ENCODE peak calls at places on chromosomes 2 and 18, in five cellular contexts. Y is CD8-positive, alpha-beta T cell; D is astrocyte; P is gastrocnemius medialis; U is heart left ventricle. X is an unnamed sample. For H3K4me1, the result is how much of the 10 kb centered on the place peaks cover.

GRCh38 chr18:58789856-58790255 is 74.8 kb upstream of the ZNF532 start:
- DNase-seq in Y (no peak), D (no peak), P (no peak), U (peak), X (no peak)

GRCh38 chr18:31275722-31276463 is 42.1 kb upstream of the DSG1 start:
- DNase-seq in Y (no peak), D (peak), P (no peak), U (no peak), X (no peak)

GRCh38 chr2:12284487-12284886 is 432.2 kb upstream of the TRIB2 start:
- DNase-seq in Y (no peak), D (peak), P (no peak), U (no peak), X (no peak)

GRCh38 chr2:230413465-230413864 is 2.5 kb upstream of the SP100 start:
- DNase-seq in Y (no peak), D (no peak), P (no peak), U (no peak), X (no peak)

GRCh38 chr18:76972241-76972640 is 149.9 kb downstream of the ZNF236 start:
- DNase-seq in Y (no peak), D (no peak), P (no peak), U (no peak), X (no peak)

GRCh38 chr2:8548065-8548870 is 133.6 kb upstream of the ID2 start:
- DNase-seq in Y (no peak), D (no peak), P (no peak), U (no peak), X (no peak)

GRCh38 chr2:132670104-132670960 is at the start of gene LYPD1:
- DNase-seq in Y (no peak), D (no peak), P (no peak), U (peak), X (no peak)

GRCh38 chr18:57440331-57441101 is 5.3 kb downstream of the ONECUT2 start:
- DNase-seq in Y (no peak), D (no peak), P (no peak), U (no peak), X (no peak)

GRCh38 chr18:62586148-62586774 is 63.4 kb downstream of the ZCCHC2 start:
- DNase-seq in Y (no peak), D (peak), P (peak), U (peak), X (peak)

GRCh38 chr2:237060518-237061312 is 25.0 kb upstream of the COPS8 start:
- DNase-seq in Y (no peak), D (peak), P (no peak), U (peak), X (peak)

GRCh38 chr18:47113796-47114540 is 36.3 kb downstream of the HDHD2 start:
- DNase-seq in Y (no peak), D (peak), P (no peak), U (no peak), X (no peak)

GRCh38 chr18:52118684-52119083 is 221.3 kb upstream of the DCC start:
- DNase-seq in Y (no peak), D (no peak), P (no peak), U (no peak), X (no peak)

GRCh38 chr2:239523147-239523943 is 122.5 kb upstream of the HDAC4 start:
- DNase-seq in Y (no peak), D (no peak), P (no peak), U (no peak), X (no peak)

GRCh38 chr2:201261471-201261870 is 1.1 kb downstream of the CASP8 start:
- DNase-seq in Y (peak), D (no peak), P (no peak), U (no peak), X (no peak)

GRCh38 chr2:3432693-3433338 is 53.3 kb downstream of the TRAPPC12 start:
- DNase-seq in Y (no peak), D (no peak), P (no peak), U (no peak), X (no peak)

GRCh38 chr2:174764281-174765063 is at the start of gene CHRNA1:
- DNase-seq in Y (no peak), D (peak), P (peak), U (no peak), X (no peak)

GRCh38 chr18:33316146-33316587 is 124.4 kb downstream of the CCDC178 start:
- DNase-seq in Y (no peak), D (no peak), P (no peak), U (no peak), X (no peak)

GRCh38 chr18:58257461-58257860 is 213.4 kb downstream of the NEDD4L start:
- DNase-seq in Y (no peak), D (peak), P (peak), U (no peak), X (no peak)

GRCh38 chr18:58785171-58785805 is 79.4 kb upstream of the ZNF532 start:
- DNase-seq in Y (no peak), D (peak), P (no peak), U (no peak), X (peak)

GRCh38 chr2:60350791-60351190 is 202.7 kb downstream of the BCL11A start:
- DNase-seq in Y (no peak), D (no peak), P (no peak), U (no peak), X (no peak)

GRCh38 chr2:128139624-128140023 is 48.6 kb downstream of the UGGT1 start:
- DNase-seq in Y (no peak), D (no peak), P (no peak), U (no peak), X (no peak)

GRCh38 chr2:95297088-95297487 is at the start of gene KCNIP3:
- DNase-seq in Y (no peak), D (no peak), P (no peak), U (no peak), X (no peak)

GRCh38 chr2:225091336-225091735 is 49.1 kb upstream of the DOCK10 start:
- DNase-seq in Y (no peak), D (peak), P (no peak), U (no peak), X (no peak)

GRCh38 chr2:49262815-49263560 is 108.7 kb upstream of the FSHR start:
- DNase-seq in Y (no peak), D (no peak), P (no peak), U (no peak), X (no peak)

GRCh38 chr2:121140734-121141133 is 144.3 kb downstream of the TFCP2L1 start:
- DNase-seq in Y (no peak), D (no peak), P (no peak), U (no peak), X (no peak)

GRCh38 chr2:216698895-216699294 is 3.5 kb upstream of the IGFBP5 start:
- DNase-seq in Y (no peak), D (peak), P (no peak), U (peak), X (no peak)

GRCh38 chr18:25147878-25148488 is 204.0 kb downstream of the ZNF521 start:
- DNase-seq in Y (no peak), D (no peak), P (no peak), U (no peak), X (no peak)

GRCh38 chr2:28277466-28277865 is 115.2 kb upstream of the FOSL2 start:
- DNase-seq in Y (no peak), D (no peak), P (no peak), U (no peak), X (no peak)

GRCh38 chr2:207692206-207693065 is 19.0 kb upstream of the CCNYL1 start:
- DNase-seq in Y (no peak), D (no peak), P (no peak), U (peak), X (no peak)

GRCh38 chr2:202135111-202135874 is 62.2 kb downstream of the KIAA2012 start:
- DNase-seq in Y (no peak), D (peak), P (peak), U (peak), X (peak)

GRCh38 chr2:121791801-121792221 is 36.4 kb downstream of the TSN start:
- DNase-seq in Y (no peak), D (peak), P (no peak), U (no peak), X (no peak)

GRCh38 chr2:23809168-23809567 is 117.8 kb downstream of the ATAD2B start:
- DNase-seq in Y (no peak), D (no peak), P (no peak), U (no peak), X (no peak)

GRCh38 chr18:9901377-9901776 is 12.4 kb upstream of the VAPA start:
- DNase-seq in Y (no peak), D (no peak), P (no peak), U (no peak), X (no peak)

DNA sequence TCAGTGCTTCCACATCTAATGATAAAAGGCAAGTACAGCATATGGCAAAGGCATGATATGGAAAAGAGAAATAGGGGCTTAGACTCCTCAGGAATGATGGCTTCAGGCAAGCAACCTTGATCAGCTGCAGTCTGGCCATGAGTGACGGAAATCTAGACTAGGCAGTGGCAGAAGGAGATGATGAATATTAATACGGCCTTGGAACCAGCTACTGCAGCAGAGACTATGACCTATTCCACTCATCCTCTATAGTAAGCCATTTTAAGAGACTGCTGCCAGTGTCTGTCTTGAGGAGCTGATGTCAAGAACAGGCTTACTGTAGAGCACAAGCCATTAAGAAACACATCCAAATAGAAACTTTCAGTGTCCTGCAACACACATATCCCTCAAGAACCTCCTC is 23.7 kb downstream of the ASXL2 start:
- DNase-seq in Y (no peak), D (no peak), P (no peak), U (no peak), X (no peak)
- H3K4me1 ChIP-seq in Y (under half), D (under half), P (half or more), U (under half), X (under half)

DNA sequence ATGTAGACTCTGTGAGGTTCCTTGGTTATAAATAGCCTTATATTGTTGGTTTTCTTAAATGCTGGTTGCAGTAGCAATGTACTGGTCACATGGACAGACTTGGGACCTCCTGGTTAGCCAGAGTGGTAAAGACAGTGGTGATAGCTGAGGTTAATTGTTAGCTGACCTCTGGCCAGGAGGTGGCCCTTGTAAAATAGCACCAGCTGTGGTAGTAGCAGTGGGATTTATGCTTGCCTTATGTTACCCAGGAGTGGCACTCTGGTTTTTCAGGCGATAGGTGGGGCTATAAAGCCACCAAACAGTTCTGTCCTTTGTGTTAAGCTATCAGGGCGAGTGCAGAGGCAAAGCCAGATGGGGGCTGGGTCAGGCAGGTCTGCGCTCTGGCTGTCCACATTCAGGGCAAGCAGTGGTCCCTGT is 94.8 kb upstream of the SRD5A2 start:
- DNase-seq in Y (no peak), D (no peak), P (no peak), U (no peak), X (no peak)
- TF ChIP-seq CTCF in Y (no peak), D (no peak), P (no peak), U (no peak), X (no peak)

GRCh38 chr2:233358864-233359386 is 4.6 kb downstream of the DGKD start:
- DNase-seq in Y (no peak), D (no peak), P (no peak), U (no peak), X (no peak)

GRCh38 chr2:233359823-233360222 is 5.5 kb downstream of the DGKD start:
- DNase-seq in Y (no peak), D (no peak), P (no peak), U (no peak), X (no peak)

GRCh38 chr2:233362742-233363141 is 8.4 kb downstream of the DGKD start:
- DNase-seq in Y (no peak), D (no peak), P (no peak), U (no peak), X (no peak)

GRCh38 chr2:233361298-233361697 is 7.0 kb downstream of the DGKD start:
- DNase-seq in Y (no peak), D (no peak), P (no peak), U (no peak), X (no peak)

GRCh38 chr2:233360771-233361176 is 6.5 kb downstream of the DGKD start:
- DNase-seq in Y (no peak), D (no peak), P (no peak), U (no peak), X (no peak)
- H3K27ac ChIP-seq in Y (no peak), D (no peak), P (peak), U (no peak), X (no peak)

GRCh38 chr2:191250400-191250799 is 5.2 kb downstream of the MYO1B start:
- DNase-seq in Y (no peak), D (peak), P (no peak), U (no peak), X (no peak)

GRCh38 chr2:191251014-191251413 is 5.8 kb downstream of the MYO1B start:
- DNase-seq in Y (no peak), D (no peak), P (no peak), U (no peak), X (no peak)

GRCh38 chr2:191255756-191256312 is 10.6 kb downstream of the MYO1B start:
- DNase-seq in Y (no peak), D (peak), P (no peak), U (no peak), X (no peak)

GRCh38 chr2:191255271-191255670 is 10.1 kb downstream of the MYO1B start:
- DNase-seq in Y (no peak), D (no peak), P (no peak), U (no peak), X (no peak)

DNA sequence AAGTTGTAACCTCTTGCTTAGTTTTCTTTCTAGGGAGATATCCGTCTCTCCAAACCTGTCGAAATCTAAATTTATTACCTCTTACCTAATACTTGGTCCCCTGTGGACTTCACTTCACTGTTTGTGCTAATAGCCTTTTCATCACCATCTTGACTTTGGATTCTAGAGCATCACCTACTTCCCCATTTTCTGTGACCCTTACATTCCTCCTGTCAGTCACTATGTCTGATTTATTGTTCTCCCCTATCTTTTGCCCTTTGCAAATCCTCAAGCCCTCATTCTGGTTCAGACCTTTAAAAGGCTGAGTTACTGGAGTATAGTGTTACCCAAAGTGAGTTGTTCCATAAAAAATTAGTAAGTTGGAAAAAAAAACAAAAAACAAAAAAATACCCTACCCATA is 7.5 kb downstream of the MYO1B start:
- DNase-seq in Y (no peak), D (no peak), P (no peak), U (no peak), X (no peak)
- H3K4me1 ChIP-seq in Y (under half), D (half or more), P (under half), U (half or more), X (half or more)

GRCh38 chr2:9795071-9795470 is 48.2 kb upstream of the TAF1B start:
- DNase-seq in Y (no peak), D (no peak), P (no peak), U (no peak), X (no peak)

GRCh38 chr2:9797086-9797485 is 46.2 kb upstream of the TAF1B start:
- DNase-seq in Y (no peak), D (no peak), P (no peak), U (no peak), X (no peak)

GRCh38 chr2:9793918-9794717 is 49.2 kb upstream of the TAF1B start:
- DNase-seq in Y (no peak), D (no peak), P (no peak), U (no peak), X (no peak)

GRCh38 chr2:9797681-9798556 is 45.4 kb upstream of the TAF1B start:
- DNase-seq in Y (no peak), D (no peak), P (no peak), U (no peak), X (no peak)

GRCh38 chr2:9796056-9796792 is 47.0 kb upstream of the TAF1B start:
- DNase-seq in Y (no peak), D (no peak), P (no peak), U (no peak), X (no peak)
- TF ChIP-seq CTCF in Y (no peak), D (no peak), P (no peak), U (no peak), X (no peak)

X was measured in thoracic aorta.